ENCODE peak calls at places on chromosome 12, in four cellular contexts. Y is GM12878, R is HepG2, Z is H1. A is an unnamed sample.
A peak's percentile ranks its signal among the peaks of the same experiment; 100 is the strongest.

GRCh38 chr12:93279849-93280412 is 97.8 kb upstream of the NUDT4 start:
- DNase-seq in Y (no peak), R (no peak), Z (no peak), A (no peak)

GRCh38 chr12:119486599-119487154 is 106.9 kb upstream of the TMEM233 start:
- DNase-seq in Y (no peak), R (no peak), Z (no peak), A (no peak)

GRCh38 chr12:23399402-23399933 is 550.0 kb downstream of the SOX5 start:
- DNase-seq in Y (no peak), R (no peak), Z (no peak), A (no peak)

GRCh38 chr12:69620921-69621320 is 10.2 kb upstream of the LRRC10 start:
- DNase-seq in Y (no peak), R (no peak), Z (no peak), A (no peak)

GRCh38 chr12:67019070-67019469 is 250.1 kb upstream of the CAND1 start:
- DNase-seq in Y (no peak), R (no peak), Z (no peak), A (no peak)

GRCh38 chr12:122125452-122126341 is 47.1 kb downstream of the MLXIP start:
- DNase-seq in Y (no peak), R (no peak), Z (no peak), A (no peak)

GRCh38 chr12:754238-754816 is 1.9 kb downstream of the WNK1 start:
- DNase-seq in Y (no peak), R (no peak), Z (no peak), A (no peak)

GRCh38 chr12:32501835-32502333 is 102.5 kb downstream of the FGD4 start:
- DNase-seq in Y (no peak), R (peak; percentile 95), Z (peak; percentile 76), A (no peak)

GRCh38 chr12:68761442-68761812 is 15.5 kb downstream of the SLC35E3 start:
- DNase-seq in Y (no peak), R (no peak), Z (no peak), A (no peak)

GRCh38 chr12:2052861-2053674 is at the start of gene CACNA1C:
- DNase-seq in Y (no peak), R (no peak), Z (peak; percentile 72), A (no peak)

GRCh38 chr12:120067901-120068300 is 48.7 kb downstream of the RAB35 start:
- DNase-seq in Y (no peak), R (no peak), Z (no peak), A (no peak)

GRCh38 chr12:81815611-81816010 is 56.5 kb upstream of the PPFIA2 start:
- DNase-seq in Y (no peak), R (no peak), Z (no peak), A (no peak)

GRCh38 chr12:123427036-123427769 is 9.3 kb downstream of the RILPL2 start:
- DNase-seq in Y (peak; percentile 97), R (no peak), Z (no peak), A (no peak)

GRCh38 chr12:25629341-25629740 is 76.3 kb upstream of the LMNTD1 start:
- DNase-seq in Y (no peak), R (no peak), Z (no peak), A (no peak)

GRCh38 chr12:57896437-57897201 is 44.7 kb upstream of the ATP23 start:
- DNase-seq in Y (no peak), R (no peak), Z (peak; percentile 80), A (no peak)

GRCh38 chr12:119176267-119177055 is 2.3 kb upstream of the HSPB8 start:
- DNase-seq in Y (no peak), R (peak; percentile 15), Z (peak; percentile 51), A (no peak)

DNA sequence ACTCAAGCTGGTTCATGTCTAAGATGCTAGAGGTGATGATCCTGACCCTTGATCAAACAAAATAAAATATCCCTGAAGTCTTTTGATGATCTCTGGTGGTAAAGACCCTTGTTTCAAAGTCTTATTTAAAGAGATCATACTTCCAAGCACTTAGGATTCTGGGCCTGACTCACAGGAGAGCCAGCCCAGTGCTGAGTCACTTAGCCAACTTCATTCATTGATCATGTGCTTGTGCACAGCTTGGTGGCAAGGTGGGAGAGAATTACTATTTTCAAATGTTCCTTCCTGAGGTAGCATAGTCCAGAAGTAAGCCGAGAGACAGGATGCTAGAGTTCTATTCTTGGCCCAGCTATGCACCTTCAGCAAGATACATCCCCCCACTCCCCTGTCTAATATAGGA is 40.6 kb downstream of the SCN8A start:
- DNase-seq in Y (no peak), R (no peak), Z (no peak), A (no peak)
- TF ChIP-seq CREB1 in Y (no peak), R (no peak), Z (no peak), A (no peak)

GRCh38 chr12:19778111-19778688 is 338.9 kb downstream of the AEBP2 start:
- DNase-seq in Y (no peak), R (no peak), Z (no peak), A (no peak)
- TF ChIP-seq BRCA1 in Y (no peak), R (no peak), Z (no peak), A (no peak)

DNA sequence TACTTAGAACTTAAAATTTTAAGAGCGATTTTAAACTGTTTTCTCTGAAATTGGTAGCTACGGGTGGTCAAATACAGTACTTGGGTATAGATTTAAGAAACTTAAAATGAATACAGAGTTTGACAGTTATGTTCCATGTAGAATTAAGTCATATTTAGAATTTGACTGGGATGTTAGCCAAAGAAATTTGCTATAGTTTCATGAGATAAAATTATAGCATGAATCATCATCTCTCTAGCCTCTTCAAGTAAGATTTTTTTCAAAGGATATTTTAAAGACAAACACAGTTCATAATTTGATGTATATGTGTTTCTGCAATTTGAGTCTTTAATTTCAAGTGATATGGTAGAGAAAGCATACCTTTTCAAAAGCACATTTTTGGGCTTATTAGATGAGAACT is 41.0 kb downstream of the ZCRB1 start:
- DNase-seq in Y (no peak), R (no peak), Z (no peak), A (no peak)
- TF ChIP-seq CREB1 in Y (no peak), R (no peak), Z (no peak), A (no peak)

GRCh38 chr12:95114766-95115450 is 41.5 kb upstream of the NR2C1 start:
- DNase-seq in Y (no peak), R (no peak), Z (no peak), A (no peak)
- TF ChIP-seq BRCA1 in Y (no peak), R (no peak), Z (no peak), A (no peak)

GRCh38 chr12:80195143-80195726 is 95.9 kb downstream of the OTOGL start:
- DNase-seq in Y (no peak), R (peak; percentile 16), Z (no peak), A (peak; percentile 15)
- TF ChIP-seq CREB1 in Y (no peak), R (no peak), Z (no peak), A (no peak)

DNA sequence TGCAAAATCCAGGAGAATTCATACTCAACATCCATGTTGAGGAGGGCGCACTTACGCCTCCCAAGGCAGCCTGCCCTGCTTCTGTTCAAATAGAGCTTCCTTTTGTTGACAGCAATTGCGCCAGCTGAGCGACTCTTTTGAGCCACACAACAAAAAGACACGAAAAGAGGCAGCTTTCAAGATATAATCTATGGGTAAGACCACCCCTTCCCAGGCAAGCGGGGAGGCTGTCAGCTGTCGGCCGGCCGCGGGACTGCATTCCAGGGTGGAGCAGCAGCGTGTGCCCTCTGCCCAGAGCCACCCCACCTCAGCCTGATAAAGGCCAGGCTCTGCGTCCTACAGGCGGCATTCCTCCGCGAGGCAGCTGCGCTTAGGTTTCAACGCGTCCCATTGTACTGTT is 15.8 kb upstream of the STAB2 start:
- DNase-seq in Y (no peak), R (peak; percentile 16), Z (peak; percentile 73), A (no peak)
- TF ChIP-seq BRCA1 in Y (no peak), R (no peak), Z (no peak), A (no peak)

GRCh38 chr12:51293693-51294092 is 23.5 kb upstream of the SMAGP start:
- DNase-seq in Y (no peak), R (no peak), Z (no peak), A (no peak)
- TF ChIP-seq CREB1 in Y (no peak), R (no peak), Z (no peak), A (no peak)

DNA sequence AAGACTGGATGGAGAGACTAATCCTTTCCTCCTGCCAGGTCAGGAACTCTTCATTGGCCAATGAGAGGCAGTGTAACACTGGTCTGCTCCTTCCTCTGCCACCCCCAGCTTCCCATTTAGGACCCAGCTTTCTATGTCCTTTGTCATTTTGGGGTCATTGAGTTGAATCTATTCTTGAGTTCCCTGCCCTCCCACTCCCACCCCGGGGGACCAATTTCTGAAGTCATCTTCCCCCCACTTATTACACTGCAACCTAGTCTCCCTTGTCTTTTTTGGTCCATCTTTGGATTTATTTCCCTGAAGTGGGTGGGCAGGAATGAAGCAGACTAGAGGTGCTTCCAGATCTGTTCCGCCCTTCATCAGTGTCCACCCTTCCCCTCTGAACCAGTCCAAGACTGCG is 7.6 kb upstream of the ITGA5 start:
- DNase-seq in Y (no peak), R (no peak), Z (no peak), A (no peak)
- TF ChIP-seq BRCA1 in Y (no peak), R (no peak), Z (no peak), A (no peak)

A was measured in K562.